ENCODE peak calls at places on chromosome 16, in six cellular contexts. L is IMR-90, T is H1, D is neuronal stem cell, Q is mesenchymal stem cell, W is trophoblast cell. G is an unnamed sample. For H3K4me1, the result is how much of the 10 kb centered on the place peaks cover.

GRCh38 chr16:69318177-69318910 is 7.2 kb downstream of the VPS4A start:
- DNase-seq in L (no peak), T (no peak), D (no peak), Q (no peak), W (no peak), G (no peak)

GRCh38 chr16:47716571-47716970 is 255.4 kb downstream of the PHKB start:
- DNase-seq in L (no peak), T (no peak), D (no peak), Q (no peak), W (peak), G (no peak)

GRCh38 chr16:28821874-28822519 is 802 bp upstream of the ATXN2L start:
- DNase-seq in L (no peak), T (no peak), D (no peak), Q (no peak), W (no peak), G (no peak)

GRCh38 chr16:81457326-81458133 is 12.9 kb downstream of the CMIP start:
- DNase-seq in L (peak), T (no peak), D (no peak), Q (peak), W (no peak), G (no peak)

GRCh38 chr16:70746708-70747424 is 54.1 kb downstream of the VAC14 start:
- DNase-seq in L (peak), T (no peak), D (no peak), Q (peak), W (peak), G (no peak)

GRCh38 chr16:13453938-13454553 is 465.9 kb upstream of the ERCC4 start:
- DNase-seq in L (no peak), T (no peak), D (peak), Q (no peak), W (no peak), G (no peak)

GRCh38 chr16:53309457-53309856 is 124.8 kb upstream of the RBL2 start:
- DNase-seq in L (no peak), T (no peak), D (no peak), Q (no peak), W (peak), G (no peak)

GRCh38 chr16:72291121-72291520 is 119.2 kb upstream of the PMFBP1 start:
- DNase-seq in L (no peak), T (no peak), D (no peak), Q (no peak), W (peak), G (no peak)

GRCh38 chr16:22255335-22255734 is 41.9 kb upstream of the POLR3E start:
- DNase-seq in L (no peak), T (no peak), D (no peak), Q (no peak), W (no peak), G (no peak)

GRCh38 chr16:70254095-70254964 is 2.6 kb upstream of the EXOSC6 start:
- DNase-seq in L (peak), T (no peak), D (no peak), Q (no peak), W (no peak), G (no peak)

GRCh38 chr16:76081936-76082335 is 195.3 kb upstream of the CNTNAP4 start:
- DNase-seq in L (no peak), T (no peak), D (no peak), Q (no peak), W (no peak), G (no peak)

GRCh38 chr16:50631985-50632576 is 49.0 kb downstream of the SNX20 start:
- DNase-seq in L (no peak), T (no peak), D (no peak), Q (no peak), W (no peak), G (no peak)

GRCh38 chr16:65254144-65254543 is 132.3 kb upstream of the CDH11 start:
- DNase-seq in L (no peak), T (no peak), D (no peak), Q (no peak), W (no peak), G (no peak)

GRCh38 chr16:75188832-75189477 is 18.0 kb downstream of the CTRB2 start:
- DNase-seq in L (no peak), T (no peak), D (no peak), Q (no peak), W (peak), G (no peak)

GRCh38 chr16:5008311-5008731 is 25.4 kb downstream of the NAGPA start:
- DNase-seq in L (no peak), T (no peak), D (no peak), Q (no peak), W (no peak), G (no peak)

GRCh38 chr16:85452364-85453178 is 160.6 kb upstream of the GSE1 start:
- DNase-seq in L (no peak), T (no peak), D (no peak), Q (no peak), W (no peak), G (no peak)

GRCh38 chr16:13165024-13165423 is 263.6 kb downstream of the SHISA9 start:
- DNase-seq in L (no peak), T (no peak), D (no peak), Q (no peak), W (no peak), G (no peak)

GRCh38 chr16:74760007-74760767 is 14.4 kb downstream of the FA2H start:
- DNase-seq in L (peak), T (no peak), D (no peak), Q (peak), W (no peak), G (no peak)

GRCh38 chr16:92431-93339 is 14.7 kb downstream of the MPG start:
- DNase-seq in L (no peak), T (no peak), D (no peak), Q (no peak), W (no peak), G (no peak)

GRCh38 chr16:75238853-75239371 is 12.5 kb downstream of the BCAR1 start:
- DNase-seq in L (no peak), T (no peak), D (no peak), Q (peak), W (no peak), G (peak)

GRCh38 chr16:69482410-69482951 is 58.1 kb downstream of the CYB5B start:
- DNase-seq in L (peak), T (no peak), D (no peak), Q (peak), W (no peak), G (no peak)

GRCh38 chr16:17271687-17272086 is 199.1 kb downstream of the XYLT1 start:
- DNase-seq in L (peak), T (no peak), D (no peak), Q (no peak), W (no peak), G (no peak)

GRCh38 chr16:83533193-83533592 is 274.6 kb upstream of the HSBP1 start:
- DNase-seq in L (peak), T (no peak), D (no peak), Q (peak), W (no peak), G (no peak)

GRCh38 chr16:4064950-4065352 is 51.3 kb downstream of the ADCY9 start:
- DNase-seq in L (no peak), T (no peak), D (no peak), Q (no peak), W (no peak), G (no peak)

GRCh38 chr16:78444-79145 is 570 bp downstream of the MPG start:
- DNase-seq in L (peak), T (no peak), D (no peak), Q (peak), W (no peak), G (no peak)

GRCh38 chr16:61871837-61872777 is 164.1 kb downstream of the CDH8 start:
- DNase-seq in L (no peak), T (no peak), D (no peak), Q (no peak), W (no peak), G (peak)

GRCh38 chr16:70777496-70777895 is 23.5 kb downstream of the VAC14 start:
- DNase-seq in L (no peak), T (no peak), D (no peak), Q (no peak), W (no peak), G (no peak)

DNA sequence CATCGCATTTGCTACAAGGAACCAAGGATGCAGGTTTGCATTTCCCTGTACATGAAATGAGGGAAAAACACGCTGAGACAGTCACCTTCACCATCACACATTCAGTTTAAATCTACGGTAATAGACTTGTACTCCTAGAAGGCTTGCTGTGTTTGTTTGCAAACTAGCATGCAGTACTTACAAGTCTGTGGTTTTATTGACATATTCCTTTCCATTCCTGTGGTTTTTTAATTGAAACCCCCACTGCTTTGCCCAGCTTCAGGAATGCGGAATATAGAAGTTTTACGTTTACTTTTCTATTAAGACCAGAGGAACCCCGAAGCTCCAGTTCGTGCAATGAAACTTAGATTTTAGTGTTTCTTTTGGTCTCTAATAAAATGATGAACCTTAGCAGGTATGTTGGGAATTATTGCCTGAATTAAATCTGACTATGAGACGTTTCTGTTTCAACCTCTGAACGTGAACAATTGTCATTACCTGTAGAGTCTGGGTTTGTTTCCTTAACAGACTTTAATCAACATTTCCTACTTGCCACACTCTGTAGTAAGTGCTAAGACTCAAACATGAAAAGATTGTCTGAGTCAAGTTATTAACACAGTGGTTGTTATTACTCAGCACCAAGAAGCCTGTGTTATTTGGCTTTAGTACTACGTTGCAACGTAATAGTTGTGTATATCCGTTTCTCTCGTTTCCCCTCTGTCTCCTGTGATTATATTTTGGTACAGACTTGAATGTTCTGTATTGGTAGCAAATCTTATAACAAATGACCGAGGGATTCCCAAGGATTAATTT is 793.3 kb upstream of the GOT2 start:
- DNase-seq in L (peak), T (no peak), D (no peak), Q (peak), W (no peak), G (no peak)
- H3K14ac ChIP-seq in L (no peak), T (no peak), D (no peak), Q (no peak), W (no peak), G (no peak)

DNA sequence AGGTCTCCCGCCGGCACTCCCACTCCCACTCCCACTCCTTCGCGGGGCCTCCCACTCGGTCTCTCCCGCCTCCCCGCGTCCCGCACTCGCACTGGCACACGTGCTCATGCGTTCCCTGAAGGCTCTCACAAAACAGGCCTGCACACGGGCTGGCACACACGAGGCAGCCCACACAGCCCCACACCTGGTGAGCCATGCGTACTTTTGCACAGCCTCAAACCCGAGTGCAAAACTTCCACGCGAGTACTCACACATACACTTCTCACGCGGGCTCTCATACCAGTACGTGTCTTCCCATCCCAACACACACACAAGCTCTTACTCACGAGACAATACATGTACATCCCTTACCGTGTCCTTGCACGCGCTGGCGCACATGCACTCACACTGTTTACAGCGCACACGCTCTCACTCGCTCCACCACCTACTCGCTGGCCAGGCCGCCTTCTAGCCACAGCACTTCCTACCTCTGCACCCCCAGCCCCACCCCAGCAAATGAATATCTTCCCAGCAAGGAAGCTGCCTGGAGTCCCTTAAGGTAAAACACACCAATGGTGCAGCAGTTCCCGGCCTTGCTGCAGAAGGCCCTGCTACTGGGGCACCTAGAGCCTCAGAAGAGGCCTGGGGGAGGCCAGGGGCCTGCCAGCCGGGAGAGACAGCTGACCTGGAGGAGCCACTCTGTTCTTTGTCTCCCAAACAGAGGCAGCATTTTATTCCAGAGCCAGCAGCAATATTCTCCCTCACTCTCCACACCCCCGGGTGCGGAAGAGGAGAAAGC is 533 bp upstream of the KIFC3 start:
- DNase-seq in L (peak), T (no peak), D (no peak), Q (peak), W (no peak), G (peak)
- H3K4me1 ChIP-seq in L (under half), T (under half), D (under half), Q (under half), W (half or more), G (under half)

GRCh38 chr16:88874938-88875599 is 8.6 kb upstream of the PABPN1L start:
- DNase-seq in L (no peak), T (no peak), D (no peak), Q (no peak), W (no peak), G (no peak)
- H3K14ac ChIP-seq in L (no peak), T (no peak), D (peak), Q (no peak), W (no peak), G (no peak)

GRCh38 chr16:3007957-3008748 is 4.6 kb upstream of the CLDN9 start:
- DNase-seq in L (no peak), T (peak), D (no peak), Q (no peak), W (no peak), G (peak)

GRCh38 chr16:3009568-3010390 is 2.9 kb upstream of the CLDN9 start:
- DNase-seq in L (peak), T (peak), D (no peak), Q (peak), W (peak), G (peak)

GRCh38 chr16:3008749-3009088 is 4.0 kb upstream of the CLDN9 start:
- DNase-seq in L (no peak), T (no peak), D (no peak), Q (no peak), W (no peak), G (no peak)

GRCh38 chr16:3012246-3012645 is 477 bp upstream of the CLDN9 start:
- DNase-seq in L (no peak), T (no peak), D (no peak), Q (no peak), W (no peak), G (no peak)

GRCh38 chr16:3010510-3010909 is 2.2 kb upstream of the CLDN9 start:
- DNase-seq in L (no peak), T (no peak), D (no peak), Q (no peak), W (no peak), G (no peak)
- H3K4me1 ChIP-seq in L (under half), T (half or more), D (under half), Q (under half), W (half or more), G (under half)

GRCh38 chr16:57045694-57046381 is 46.5 kb upstream of the CPNE2 start:
- DNase-seq in L (peak), T (no peak), D (peak), Q (peak), W (no peak), G (peak)

GRCh38 chr16:57043248-57043647 is 49.1 kb upstream of the CPNE2 start:
- DNase-seq in L (no peak), T (no peak), D (no peak), Q (no peak), W (no peak), G (no peak)

GRCh38 chr16:57042157-57043111 is 49.9 kb upstream of the CPNE2 start:
- DNase-seq in L (peak), T (no peak), D (no peak), Q (no peak), W (no peak), G (no peak)

GRCh38 chr16:57048095-57048494 is 44.3 kb upstream of the CPNE2 start:
- DNase-seq in L (no peak), T (no peak), D (no peak), Q (no peak), W (no peak), G (no peak)

GRCh38 chr16:57044931-57045693 is 47.3 kb upstream of the CPNE2 start:
- DNase-seq in L (peak), T (no peak), D (no peak), Q (peak), W (no peak), G (no peak)
- H3K14ac ChIP-seq in L (peak), T (no peak), D (no peak), Q (no peak), W (no peak), G (no peak)

GRCh38 chr16:67480833-67481560 is at the start of gene ATP6V0D1:
- DNase-seq in L (peak), T (peak), D (peak), Q (peak), W (peak), G (peak)
- H3K4me1 ChIP-seq in L (under half), T (under half), D (under half), Q (under half), W (under half), G (under half)

DNA sequence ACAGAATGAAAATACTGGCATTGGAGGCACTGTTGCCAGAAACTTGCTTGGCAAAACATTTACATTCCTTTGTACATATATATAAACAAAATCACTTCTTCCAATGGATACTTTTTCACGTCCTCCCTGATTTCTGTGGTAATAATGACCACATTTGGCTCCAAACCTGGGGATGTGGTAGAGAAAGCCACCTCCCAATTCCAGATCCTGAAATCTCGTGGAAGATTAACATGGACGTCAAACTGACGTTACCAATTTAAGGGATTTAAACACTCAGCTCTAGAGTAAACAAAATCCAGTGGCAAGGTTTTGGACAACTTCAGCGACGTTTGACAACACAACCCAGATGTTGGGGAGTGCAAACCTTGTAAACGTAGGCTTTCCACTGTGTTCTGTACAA is 370.8 kb upstream of the ZFHX3 start:
- DNase-seq in L (peak), T (no peak), D (no peak), Q (no peak), W (no peak), G (no peak)
- H3K14ac ChIP-seq in L (no peak), T (no peak), D (no peak), Q (no peak), W (no peak), G (no peak)

GRCh38 chr16:1145383-1146100 is 7.4 kb upstream of the CACNA1H start:
- DNase-seq in L (no peak), T (no peak), D (no peak), Q (no peak), W (no peak), G (no peak)

GRCh38 chr16:1144476-1145382 is 8.2 kb upstream of the CACNA1H start:
- DNase-seq in L (no peak), T (no peak), D (no peak), Q (no peak), W (no peak), G (no peak)

GRCh38 chr16:1146409-1146808 is 6.5 kb upstream of the CACNA1H start:
- DNase-seq in L (no peak), T (no peak), D (no peak), Q (no peak), W (no peak), G (no peak)

GRCh38 chr16:1149101-1149636 is 3.7 kb upstream of the CACNA1H start:
- DNase-seq in L (no peak), T (no peak), D (no peak), Q (no peak), W (no peak), G (no peak)

GRCh38 chr16:1147027-1147426 is 5.9 kb upstream of the CACNA1H start:
- DNase-seq in L (no peak), T (no peak), D (no peak), Q (no peak), W (no peak), G (no peak)
- H3K4me1 ChIP-seq in L (under half), T (under half), D (under half), Q (under half), W (under half), G (under half)

GRCh38 chr16:78746718-78747117 is 647.3 kb downstream of the WWOX start:
- DNase-seq in L (no peak), T (no peak), D (no peak), Q (no peak), W (no peak), G (no peak)
- H3K14ac ChIP-seq in L (no peak), T (no peak), D (no peak), Q (no peak), W (no peak), G (no peak)